ENCODE peak calls at places on chromosomes 6 and 20, in ten cellular contexts. One of them, this sample, is unnamed.
A peak's percentile ranks its signal among the peaks of the same experiment; 100 is the strongest.

GRCh38 chr20:51428451-51429143 is 113.9 kb downstream of the NFATC2 start:
- DNase-seq in stomach: peak; percentile 63
- DNase-seq in endothelial cell: peak; percentile 20
- DNase-seq in activated gamma-delta T cell treated with Interleukin-2 at 50 U/mL for 16 hours: no peak
- DNase-seq in stimulated activated CD4-positive, alpha-beta T cell treated with anti-CD3 and anti-CD28 coated beads, TNF-alpha, amount 100 ng/mL, for 1 hour: no peak
- DNase-seq in transverse colon: peak; percentile 33
- DNase-seq in HTR-8/SVneo: no peak
- DNase-seq in iris pigment epithelial cell: peak; percentile 52
- DNase-seq in IMR-90: peak; percentile 44
- DNase-seq in stimulated activated CD8-positive, alpha-beta memory T cell treated with anti-CD3 and anti-CD28 coated beads, Interleukin-12 subunit alpha, Interleukin-12 subunit beta, amount 100 ng/mL, for 1 hour: no peak
- DNase-seq in this sample: no peak

GRCh38 chr6:129755787-129756186 is 45.8 kb upstream of the ARHGAP18 start:
- DNase-seq in stomach: no peak
- DNase-seq in endothelial cell: no peak
- DNase-seq in activated gamma-delta T cell treated with Interleukin-2 at 50 U/mL for 16 hours: no peak
- DNase-seq in stimulated activated CD4-positive, alpha-beta T cell treated with anti-CD3 and anti-CD28 coated beads, TNF-alpha, amount 100 ng/mL, for 1 hour: no peak
- DNase-seq in transverse colon: no peak
- DNase-seq in HTR-8/SVneo: no peak
- DNase-seq in iris pigment epithelial cell: no peak
- DNase-seq in IMR-90: no peak
- DNase-seq in stimulated activated CD8-positive, alpha-beta memory T cell treated with anti-CD3 and anti-CD28 coated beads, Interleukin-12 subunit alpha, Interleukin-12 subunit beta, amount 100 ng/mL, for 1 hour: no peak
- DNase-seq in this sample: no peak

GRCh38 chr20:50385733-50386640 is 124.2 kb upstream of the PTPN1 start:
- DNase-seq in stomach: no peak
- DNase-seq in endothelial cell: peak; percentile 17
- DNase-seq in activated gamma-delta T cell treated with Interleukin-2 at 50 U/mL for 16 hours: peak; percentile 64
- DNase-seq in stimulated activated CD4-positive, alpha-beta T cell treated with anti-CD3 and anti-CD28 coated beads, TNF-alpha, amount 100 ng/mL, for 1 hour: peak; percentile 11
- DNase-seq in transverse colon: no peak
- DNase-seq in HTR-8/SVneo: no peak
- DNase-seq in iris pigment epithelial cell: no peak
- DNase-seq in IMR-90: peak; percentile 27
- DNase-seq in stimulated activated CD8-positive, alpha-beta memory T cell treated with anti-CD3 and anti-CD28 coated beads, Interleukin-12 subunit alpha, Interleukin-12 subunit beta, amount 100 ng/mL, for 1 hour: peak; percentile 33
- DNase-seq in this sample: no peak

GRCh38 chr6:169165561-169166300 is 87.9 kb downstream of the THBS2 start:
- DNase-seq in stomach: peak; percentile 4
- DNase-seq in endothelial cell: no peak
- DNase-seq in activated gamma-delta T cell treated with Interleukin-2 at 50 U/mL for 16 hours: no peak
- DNase-seq in stimulated activated CD4-positive, alpha-beta T cell treated with anti-CD3 and anti-CD28 coated beads, TNF-alpha, amount 100 ng/mL, for 1 hour: no peak
- DNase-seq in transverse colon: no peak
- DNase-seq in HTR-8/SVneo: no peak
- DNase-seq in iris pigment epithelial cell: peak; percentile 47
- DNase-seq in IMR-90: peak; percentile 77
- DNase-seq in stimulated activated CD8-positive, alpha-beta memory T cell treated with anti-CD3 and anti-CD28 coated beads, Interleukin-12 subunit alpha, Interleukin-12 subunit beta, amount 100 ng/mL, for 1 hour: no peak
- DNase-seq in this sample: no peak

GRCh38 chr6:7367408-7367807 is 22.1 kb downstream of the CAGE1 start:
- DNase-seq in stomach: no peak
- DNase-seq in endothelial cell: no peak
- DNase-seq in activated gamma-delta T cell treated with Interleukin-2 at 50 U/mL for 16 hours: no peak
- DNase-seq in stimulated activated CD4-positive, alpha-beta T cell treated with anti-CD3 and anti-CD28 coated beads, TNF-alpha, amount 100 ng/mL, for 1 hour: no peak
- DNase-seq in transverse colon: no peak
- DNase-seq in HTR-8/SVneo: no peak
- DNase-seq in iris pigment epithelial cell: no peak
- DNase-seq in IMR-90: no peak
- DNase-seq in stimulated activated CD8-positive, alpha-beta memory T cell treated with anti-CD3 and anti-CD28 coated beads, Interleukin-12 subunit alpha, Interleukin-12 subunit beta, amount 100 ng/mL, for 1 hour: no peak
- DNase-seq in this sample: no peak

GRCh38 chr6:43992126-43992663 is 135.1 kb downstream of the MRPL14 start:
- DNase-seq in stomach: no peak
- DNase-seq in endothelial cell: no peak
- DNase-seq in activated gamma-delta T cell treated with Interleukin-2 at 50 U/mL for 16 hours: no peak
- DNase-seq in stimulated activated CD4-positive, alpha-beta T cell treated with anti-CD3 and anti-CD28 coated beads, TNF-alpha, amount 100 ng/mL, for 1 hour: no peak
- DNase-seq in transverse colon: no peak
- DNase-seq in HTR-8/SVneo: no peak
- DNase-seq in iris pigment epithelial cell: no peak
- DNase-seq in IMR-90: no peak
- DNase-seq in stimulated activated CD8-positive, alpha-beta memory T cell treated with anti-CD3 and anti-CD28 coated beads, Interleukin-12 subunit alpha, Interleukin-12 subunit beta, amount 100 ng/mL, for 1 hour: no peak
- DNase-seq in this sample: no peak

GRCh38 chr6:143802833-143803565 is 40.1 kb upstream of the LTV1 start:
- DNase-seq in stomach: no peak
- DNase-seq in endothelial cell: no peak
- DNase-seq in activated gamma-delta T cell treated with Interleukin-2 at 50 U/mL for 16 hours: no peak
- DNase-seq in stimulated activated CD4-positive, alpha-beta T cell treated with anti-CD3 and anti-CD28 coated beads, TNF-alpha, amount 100 ng/mL, for 1 hour: no peak
- DNase-seq in transverse colon: no peak
- DNase-seq in HTR-8/SVneo: no peak
- DNase-seq in iris pigment epithelial cell: peak; percentile 86
- DNase-seq in IMR-90: peak; percentile 73
- DNase-seq in stimulated activated CD8-positive, alpha-beta memory T cell treated with anti-CD3 and anti-CD28 coated beads, Interleukin-12 subunit alpha, Interleukin-12 subunit beta, amount 100 ng/mL, for 1 hour: no peak
- DNase-seq in this sample: peak; percentile 79

GRCh38 chr6:18400831-18401446 is 13.8 kb downstream of the RNF144B start:
- DNase-seq in stomach: no peak
- DNase-seq in endothelial cell: no peak
- DNase-seq in activated gamma-delta T cell treated with Interleukin-2 at 50 U/mL for 16 hours: no peak
- DNase-seq in stimulated activated CD4-positive, alpha-beta T cell treated with anti-CD3 and anti-CD28 coated beads, TNF-alpha, amount 100 ng/mL, for 1 hour: no peak
- DNase-seq in transverse colon: no peak
- DNase-seq in HTR-8/SVneo: no peak
- DNase-seq in iris pigment epithelial cell: peak; percentile 76
- DNase-seq in IMR-90: peak; percentile 40
- DNase-seq in stimulated activated CD8-positive, alpha-beta memory T cell treated with anti-CD3 and anti-CD28 coated beads, Interleukin-12 subunit alpha, Interleukin-12 subunit beta, amount 100 ng/mL, for 1 hour: no peak
- DNase-seq in this sample: peak; percentile 66

GRCh38 chr6:124470803-124471202 is 491.4 kb upstream of the RNF217 start:
- DNase-seq in stomach: no peak
- DNase-seq in endothelial cell: no peak
- DNase-seq in activated gamma-delta T cell treated with Interleukin-2 at 50 U/mL for 16 hours: no peak
- DNase-seq in stimulated activated CD4-positive, alpha-beta T cell treated with anti-CD3 and anti-CD28 coated beads, TNF-alpha, amount 100 ng/mL, for 1 hour: no peak
- DNase-seq in transverse colon: no peak
- DNase-seq in HTR-8/SVneo: no peak
- DNase-seq in iris pigment epithelial cell: no peak
- DNase-seq in IMR-90: no peak
- DNase-seq in stimulated activated CD8-positive, alpha-beta memory T cell treated with anti-CD3 and anti-CD28 coated beads, Interleukin-12 subunit alpha, Interleukin-12 subunit beta, amount 100 ng/mL, for 1 hour: no peak
- DNase-seq in this sample: no peak

GRCh38 chr20:38446441-38447209 is 11.5 kb upstream of the SNHG17 start:
- DNase-seq in stomach: peak; percentile 93
- DNase-seq in endothelial cell: peak; percentile 96
- DNase-seq in activated gamma-delta T cell treated with Interleukin-2 at 50 U/mL for 16 hours: peak; percentile 93
- DNase-seq in stimulated activated CD4-positive, alpha-beta T cell treated with anti-CD3 and anti-CD28 coated beads, TNF-alpha, amount 100 ng/mL, for 1 hour: peak; percentile 77
- DNase-seq in transverse colon: peak; percentile 96
- DNase-seq in HTR-8/SVneo: peak; percentile 91
- DNase-seq in iris pigment epithelial cell: peak; percentile 95
- DNase-seq in IMR-90: peak; percentile 94
- DNase-seq in stimulated activated CD8-positive, alpha-beta memory T cell treated with anti-CD3 and anti-CD28 coated beads, Interleukin-12 subunit alpha, Interleukin-12 subunit beta, amount 100 ng/mL, for 1 hour: peak; percentile 88
- DNase-seq in this sample: peak; percentile 92

GRCh38 chr6:33906413-33906812 is 102.6 kb upstream of the MLN start:
- DNase-seq in stomach: no peak
- DNase-seq in endothelial cell: no peak
- DNase-seq in activated gamma-delta T cell treated with Interleukin-2 at 50 U/mL for 16 hours: no peak
- DNase-seq in stimulated activated CD4-positive, alpha-beta T cell treated with anti-CD3 and anti-CD28 coated beads, TNF-alpha, amount 100 ng/mL, for 1 hour: no peak
- DNase-seq in transverse colon: no peak
- DNase-seq in HTR-8/SVneo: no peak
- DNase-seq in iris pigment epithelial cell: no peak
- DNase-seq in IMR-90: no peak
- DNase-seq in stimulated activated CD8-positive, alpha-beta memory T cell treated with anti-CD3 and anti-CD28 coated beads, Interleukin-12 subunit alpha, Interleukin-12 subunit beta, amount 100 ng/mL, for 1 hour: no peak
- DNase-seq in this sample: no peak

GRCh38 chr20:33681728-33682353 is 4.3 kb downstream of the E2F1 start:
- DNase-seq in stomach: no peak
- DNase-seq in endothelial cell: no peak
- DNase-seq in activated gamma-delta T cell treated with Interleukin-2 at 50 U/mL for 16 hours: no peak
- DNase-seq in stimulated activated CD4-positive, alpha-beta T cell treated with anti-CD3 and anti-CD28 coated beads, TNF-alpha, amount 100 ng/mL, for 1 hour: no peak
- DNase-seq in transverse colon: no peak
- DNase-seq in HTR-8/SVneo: no peak
- DNase-seq in iris pigment epithelial cell: no peak
- DNase-seq in IMR-90: no peak
- DNase-seq in stimulated activated CD8-positive, alpha-beta memory T cell treated with anti-CD3 and anti-CD28 coated beads, Interleukin-12 subunit alpha, Interleukin-12 subunit beta, amount 100 ng/mL, for 1 hour: no peak
- DNase-seq in this sample: no peak

GRCh38 chr6:109303647-109304283 is 78.5 kb downstream of the CD164 start:
- DNase-seq in stomach: peak; percentile 47
- DNase-seq in endothelial cell: no peak
- DNase-seq in activated gamma-delta T cell treated with Interleukin-2 at 50 U/mL for 16 hours: no peak
- DNase-seq in stimulated activated CD4-positive, alpha-beta T cell treated with anti-CD3 and anti-CD28 coated beads, TNF-alpha, amount 100 ng/mL, for 1 hour: no peak
- DNase-seq in transverse colon: no peak
- DNase-seq in HTR-8/SVneo: no peak
- DNase-seq in iris pigment epithelial cell: no peak
- DNase-seq in IMR-90: no peak
- DNase-seq in stimulated activated CD8-positive, alpha-beta memory T cell treated with anti-CD3 and anti-CD28 coated beads, Interleukin-12 subunit alpha, Interleukin-12 subunit beta, amount 100 ng/mL, for 1 hour: no peak
- DNase-seq in this sample: no peak

GRCh38 chr6:136979206-136979605 is 57.1 kb downstream of the SLC35D3 start:
- DNase-seq in stomach: no peak
- DNase-seq in endothelial cell: no peak
- DNase-seq in activated gamma-delta T cell treated with Interleukin-2 at 50 U/mL for 16 hours: no peak
- DNase-seq in stimulated activated CD4-positive, alpha-beta T cell treated with anti-CD3 and anti-CD28 coated beads, TNF-alpha, amount 100 ng/mL, for 1 hour: no peak
- DNase-seq in transverse colon: no peak
- DNase-seq in HTR-8/SVneo: no peak
- DNase-seq in iris pigment epithelial cell: no peak
- DNase-seq in IMR-90: no peak
- DNase-seq in stimulated activated CD8-positive, alpha-beta memory T cell treated with anti-CD3 and anti-CD28 coated beads, Interleukin-12 subunit alpha, Interleukin-12 subunit beta, amount 100 ng/mL, for 1 hour: no peak
- DNase-seq in this sample: no peak

GRCh38 chr6:133502451-133503259 is 261.5 kb downstream of the EYA4 start:
- DNase-seq in stomach: no peak
- DNase-seq in endothelial cell: no peak
- DNase-seq in activated gamma-delta T cell treated with Interleukin-2 at 50 U/mL for 16 hours: no peak
- DNase-seq in stimulated activated CD4-positive, alpha-beta T cell treated with anti-CD3 and anti-CD28 coated beads, TNF-alpha, amount 100 ng/mL, for 1 hour: no peak
- DNase-seq in transverse colon: no peak
- DNase-seq in HTR-8/SVneo: peak; percentile 5
- DNase-seq in iris pigment epithelial cell: peak; percentile 90
- DNase-seq in IMR-90: peak; percentile 94
- DNase-seq in stimulated activated CD8-positive, alpha-beta memory T cell treated with anti-CD3 and anti-CD28 coated beads, Interleukin-12 subunit alpha, Interleukin-12 subunit beta, amount 100 ng/mL, for 1 hour: no peak
- DNase-seq in this sample: peak; percentile 67

GRCh38 chr6:85866373-85866740 is 223.7 kb upstream of the SYNCRIP start:
- DNase-seq in stomach: no peak
- DNase-seq in endothelial cell: no peak
- DNase-seq in activated gamma-delta T cell treated with Interleukin-2 at 50 U/mL for 16 hours: no peak
- DNase-seq in stimulated activated CD4-positive, alpha-beta T cell treated with anti-CD3 and anti-CD28 coated beads, TNF-alpha, amount 100 ng/mL, for 1 hour: no peak
- DNase-seq in transverse colon: no peak
- DNase-seq in HTR-8/SVneo: no peak
- DNase-seq in iris pigment epithelial cell: no peak
- DNase-seq in IMR-90: peak; percentile 36
- DNase-seq in stimulated activated CD8-positive, alpha-beta memory T cell treated with anti-CD3 and anti-CD28 coated beads, Interleukin-12 subunit alpha, Interleukin-12 subunit beta, amount 100 ng/mL, for 1 hour: no peak
- DNase-seq in this sample: peak; percentile 21

GRCh38 chr6:100262086-100262485 is 202.6 kb downstream of the SIM1 start:
- DNase-seq in stomach: no peak
- DNase-seq in endothelial cell: no peak
- DNase-seq in activated gamma-delta T cell treated with Interleukin-2 at 50 U/mL for 16 hours: no peak
- DNase-seq in stimulated activated CD4-positive, alpha-beta T cell treated with anti-CD3 and anti-CD28 coated beads, TNF-alpha, amount 100 ng/mL, for 1 hour: no peak
- DNase-seq in transverse colon: no peak
- DNase-seq in HTR-8/SVneo: no peak
- DNase-seq in iris pigment epithelial cell: no peak
- DNase-seq in IMR-90: no peak
- DNase-seq in stimulated activated CD8-positive, alpha-beta memory T cell treated with anti-CD3 and anti-CD28 coated beads, Interleukin-12 subunit alpha, Interleukin-12 subunit beta, amount 100 ng/mL, for 1 hour: no peak
- DNase-seq in this sample: no peak

GRCh38 chr20:36604952-36605308 is 649 bp upstream of the RAB5IF start:
- DNase-seq in stomach: peak; percentile 41
- DNase-seq in endothelial cell: no peak
- DNase-seq in activated gamma-delta T cell treated with Interleukin-2 at 50 U/mL for 16 hours: peak; percentile 35
- DNase-seq in stimulated activated CD4-positive, alpha-beta T cell treated with anti-CD3 and anti-CD28 coated beads, TNF-alpha, amount 100 ng/mL, for 1 hour: no peak
- DNase-seq in transverse colon: peak; percentile 66
- DNase-seq in HTR-8/SVneo: no peak
- DNase-seq in iris pigment epithelial cell: no peak
- DNase-seq in IMR-90: no peak
- DNase-seq in stimulated activated CD8-positive, alpha-beta memory T cell treated with anti-CD3 and anti-CD28 coated beads, Interleukin-12 subunit alpha, Interleukin-12 subunit beta, amount 100 ng/mL, for 1 hour: peak; percentile 22
- DNase-seq in this sample: no peak